ENCODE peak calls at places on chromosomes 11 and 22, in six cellular contexts. M, G, R, W, A and L are unnamed samples.

GRCh38 chr11:133082453-133082781 is 449.9 kb downstream of the OPCML start:
- DNase-seq in G (no peak), A (no peak), M (no peak), R (peak), W (peak), L (no peak)

GRCh38 chr11:76690736-76691135 is 20.2 kb upstream of the LRRC32 start:
- DNase-seq in M (no peak), A (no peak), W (no peak), G (no peak), R (no peak), L (no peak)

GRCh38 chr11:45805305-45806071 is 539 bp downstream of the SLC35C1 start:
- DNase-seq in G (peak), M (no peak), W (no peak), R (peak), A (peak), L (peak)

GRCh38 chr11:123364145-123364544 is 65.9 kb upstream of the GRAMD1B start:
- DNase-seq in R (no peak), W (no peak), G (no peak), M (no peak), A (no peak), L (no peak)

GRCh38 chr22:47618180-47618579 is 855.7 kb downstream of the TBC1D22A start:
- DNase-seq in M (no peak), G (no peak), R (no peak), A (no peak), W (no peak), L (no peak)

GRCh38 chr11:19459240-19459639 is 218.5 kb upstream of the E2F8 start:
- DNase-seq in M (no peak), A (no peak), G (no peak), W (no peak), R (no peak), L (no peak)

GRCh38 chr11:117221775-117222517 is 9.9 kb downstream of the PCSK7 start:
- DNase-seq in A (no peak), G (peak), W (no peak), R (no peak), M (no peak), L (no peak)

GRCh38 chr11:112025682-112026081 is 474 bp downstream of the DLAT start:
- DNase-seq in R (no peak), W (no peak), G (peak), M (no peak), A (no peak), L (peak)

GRCh38 chr11:84780689-84781293 is 846.4 kb downstream of the DLG2 start:
- DNase-seq in A (no peak), G (peak), M (no peak), R (no peak), W (no peak), L (peak)

GRCh38 chr22:19503869-19504268 is 20.3 kb downstream of the CLDN5 start:
- DNase-seq in A (no peak), G (no peak), R (no peak), W (no peak), M (no peak), L (no peak)